ENCODE peak calls at places on chromosomes 3 and 15, in seven cellular contexts. O is stomach, P is heart right ventricle, H is cardiac muscle cell, Z is heart left ventricle, Y is transverse colon, D is uterus. T is an unnamed sample.

GRCh38 chr15:64232400-64232799 is 69.6 kb upstream of the PPIB start:
- DNase-seq in D (no peak), Y (no peak), H (peak; percentile 25), O (no peak), Z (no peak), P (no peak), T (no peak)

GRCh38 chr3:77159182-77159581 is 119.3 kb downstream of the ROBO2 start:
- DNase-seq in H (no peak), D (no peak), P (no peak), Y (no peak), Z (no peak), O (no peak), T (no peak)

GRCh38 chr3:183489455-183490210 is 61.2 kb upstream of the MCF2L2 start:
- DNase-seq in P (no peak), D (no peak), O (no peak), Z (no peak), H (peak; percentile 23), Y (no peak), T (no peak)

GRCh38 chr15:82045179-82045891 is 483 bp downstream of the MEX3B start:
- DNase-seq in H (peak; percentile 61), O (no peak), P (peak; percentile 56), Z (peak; percentile 58), Y (peak; percentile 20), D (no peak), T (peak; percentile 79)

GRCh38 chr15:44537728-44538240 is 837 bp downstream of the EIF3J start:
- DNase-seq in O (no peak), H (no peak), D (no peak), Y (no peak), Z (no peak), P (no peak), T (no peak)

GRCh38 chr3:54228806-54229205 is 106.5 kb downstream of the CACNA2D3 start:
- DNase-seq in O (no peak), P (no peak), D (no peak), Z (no peak), H (no peak), Y (no peak), T (no peak)

GRCh38 chr3:148708409-148708808 is 10.7 kb downstream of the AGTR1 start:
- DNase-seq in O (no peak), D (no peak), Z (no peak), Y (no peak), P (no peak), H (no peak), T (no peak)

GRCh38 chr15:99436472-99437314 is 129.1 kb upstream of the MEF2A start:
- DNase-seq in H (no peak), P (no peak), D (peak; percentile 17), Y (no peak), Z (no peak), O (peak; percentile 20), T (peak; percentile 43)

GRCh38 chr3:129087138-129087702 is 26.6 kb downstream of the GP9 start:
- DNase-seq in H (peak; percentile 21), P (peak; percentile 33), Y (no peak), D (peak; percentile 67), Z (peak; percentile 58), O (peak; percentile 49), T (peak; percentile 81)

GRCh38 chr3:159751754-159752153 is 236.9 kb upstream of the IL12A start:
- DNase-seq in P (no peak), Y (no peak), O (no peak), Z (no peak), H (no peak), D (no peak), T (no peak)

GRCh38 chr3:107939621-107940236 is 151.1 kb downstream of the CD47 start:
- DNase-seq in D (no peak), Z (no peak), O (no peak), H (no peak), P (no peak), Y (no peak), T (no peak)

GRCh38 chr3:122410639-122411038 is 5.2 kb downstream of the WDR5B start:
- DNase-seq in H (no peak), Z (no peak), Y (no peak), O (no peak), P (no peak), D (no peak), T (no peak)

GRCh38 chr3:32707026-32707370 is 22.0 kb downstream of the CNOT10 start:
- DNase-seq in D (no peak), O (no peak), Z (no peak), Y (no peak), H (no peak), P (no peak), T (no peak)

GRCh38 chr15:85689729-85690128 is 105.0 kb downstream of the KLHL25 start:
- DNase-seq in D (no peak), H (peak; percentile 82), Y (peak; percentile 56), P (no peak), Z (no peak), O (peak; percentile 54), T (peak; percentile 64)

GRCh38 chr3:24002129-24002528 is 57.0 kb downstream of the NR1D2 start:
- DNase-seq in O (no peak), Y (no peak), P (no peak), H (no peak), Z (no peak), D (no peak), T (no peak)

GRCh38 chr3:13193320-13194284 is 120.4 kb upstream of the IQSEC1 start:
- DNase-seq in D (no peak), Y (no peak), P (no peak), H (no peak), O (no peak), Z (no peak), T (no peak)

GRCh38 chr15:47429376-47429775 is 287.9 kb upstream of the SEMA6D start:
- DNase-seq in O (no peak), P (no peak), Z (no peak), H (peak; percentile 77), Y (no peak), D (no peak), T (no peak)

DNA sequence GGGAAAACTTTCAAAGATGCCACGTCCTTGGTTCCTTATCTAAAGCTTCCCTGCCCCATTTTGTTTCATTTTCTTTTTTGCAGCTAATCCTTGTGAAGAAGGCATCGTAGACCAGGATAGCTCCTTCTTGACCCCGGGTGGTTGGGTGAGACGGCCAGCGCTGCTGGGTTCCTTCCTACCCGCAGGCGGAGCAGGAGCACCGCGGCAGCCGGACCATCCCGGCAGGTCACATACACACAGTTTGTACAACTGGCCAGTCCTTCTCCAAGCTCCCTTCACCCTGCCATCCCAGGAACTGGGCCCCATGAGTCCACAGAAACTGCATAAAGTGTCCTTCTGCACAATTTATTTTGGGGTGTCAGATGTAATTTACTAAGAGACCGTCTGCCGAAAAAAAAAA is 83.9 kb downstream of the MEGF11 start:
- DNase-seq in D (no peak), Z (no peak), P (no peak), H (no peak), Y (no peak), O (no peak), T (no peak)
- H3K27ac ChIP-seq in D (no peak overlapping the region), Z (no peak overlapping the region), P (no peak overlapping the region), H (no peak overlapping the region), Y (no peak overlapping the region), O (no peak overlapping the region), T (no peak overlapping the region)

DNA sequence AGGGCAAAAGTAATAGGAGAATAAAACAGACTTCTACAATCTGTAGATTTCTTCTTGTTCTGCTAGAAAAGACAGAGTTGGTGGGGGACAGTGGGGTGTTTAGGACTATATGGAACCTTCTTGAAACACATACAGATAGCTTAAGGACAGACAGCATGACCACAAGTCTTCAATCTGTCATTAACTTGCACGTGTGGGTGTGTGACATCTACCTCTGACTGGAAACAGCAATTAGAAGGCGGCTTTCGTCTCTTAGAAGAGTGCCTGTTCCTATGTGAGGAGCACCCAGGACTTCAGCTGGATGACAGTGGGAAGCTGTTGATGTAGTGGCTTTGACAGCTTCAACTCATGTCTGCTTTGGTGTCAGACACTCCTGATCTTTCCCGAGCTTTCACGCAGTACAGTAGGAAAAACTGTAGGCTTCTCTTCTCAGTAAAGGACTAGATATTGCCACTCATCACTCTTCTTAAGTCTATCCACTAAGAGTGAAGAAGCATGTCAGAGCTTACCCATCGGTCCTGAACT is 44.5 kb downstream of the TYRO3 start:
- DNase-seq in Z (no peak), O (no peak), P (no peak), H (no peak), Y (no peak), D (no peak), T (no peak)
- H3K4me3 ChIP-seq in Z (no peak overlapping the region), O (no peak overlapping the region), P (no peak overlapping the region), H (no peak overlapping the region), Y (no peak overlapping the region), D (no peak overlapping the region), T (no peak overlapping the region)

DNA sequence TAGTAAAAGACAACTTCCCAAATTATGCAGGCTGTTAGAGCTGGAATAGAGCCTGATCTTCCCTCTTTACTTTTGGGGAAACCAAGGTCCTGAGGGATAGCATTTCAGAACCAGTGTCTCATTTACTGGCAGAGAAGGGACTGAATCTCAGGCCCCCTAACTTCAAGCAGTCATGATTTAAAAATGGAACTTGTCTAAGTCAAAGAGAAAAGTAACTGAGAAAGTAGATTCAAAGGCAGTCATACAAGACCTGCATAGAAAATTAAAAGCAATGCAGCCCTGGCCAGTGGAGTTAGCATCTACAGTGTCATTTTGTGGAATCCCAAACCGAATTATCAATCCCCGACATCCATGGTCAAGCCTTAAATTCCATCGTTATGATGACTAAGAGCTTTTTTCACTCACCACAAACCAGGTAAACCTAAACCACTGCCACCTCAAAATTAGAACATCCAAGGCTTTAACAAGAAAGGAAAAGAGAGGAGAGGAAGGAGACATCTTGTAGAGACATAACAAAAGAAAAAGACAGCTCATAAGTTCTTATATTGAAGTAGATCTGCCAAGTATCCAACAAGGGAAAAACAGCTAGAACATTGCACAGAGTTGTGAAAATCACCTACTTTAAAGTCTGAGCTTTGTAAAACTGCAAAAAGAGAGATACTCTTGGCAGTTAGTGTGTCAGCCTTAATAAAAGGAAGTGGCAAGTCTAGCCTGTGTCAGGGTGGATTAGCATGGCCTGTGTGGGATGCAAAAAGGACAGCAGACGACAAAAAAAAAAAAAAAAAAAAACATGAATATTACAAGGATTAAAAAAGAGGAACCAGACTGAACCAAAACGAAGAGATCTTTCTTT is 54.1 kb upstream of the CCR2 start:
- DNase-seq in Z (no peak), O (no peak), P (no peak), Y (no peak), H (no peak), D (no peak), T (no peak)
- H3K4me1 ChIP-seq in Z (no peaks in the 10 kb centered on the region), O (no peaks in the 10 kb centered on the region), P (no peaks in the 10 kb centered on the region), Y (no peaks in the 10 kb centered on the region), H (no peaks in the 10 kb centered on the region), D (no peaks in the 10 kb centered on the region), T (peaks cover 3% of the 10 kb centered on the region)

DNA sequence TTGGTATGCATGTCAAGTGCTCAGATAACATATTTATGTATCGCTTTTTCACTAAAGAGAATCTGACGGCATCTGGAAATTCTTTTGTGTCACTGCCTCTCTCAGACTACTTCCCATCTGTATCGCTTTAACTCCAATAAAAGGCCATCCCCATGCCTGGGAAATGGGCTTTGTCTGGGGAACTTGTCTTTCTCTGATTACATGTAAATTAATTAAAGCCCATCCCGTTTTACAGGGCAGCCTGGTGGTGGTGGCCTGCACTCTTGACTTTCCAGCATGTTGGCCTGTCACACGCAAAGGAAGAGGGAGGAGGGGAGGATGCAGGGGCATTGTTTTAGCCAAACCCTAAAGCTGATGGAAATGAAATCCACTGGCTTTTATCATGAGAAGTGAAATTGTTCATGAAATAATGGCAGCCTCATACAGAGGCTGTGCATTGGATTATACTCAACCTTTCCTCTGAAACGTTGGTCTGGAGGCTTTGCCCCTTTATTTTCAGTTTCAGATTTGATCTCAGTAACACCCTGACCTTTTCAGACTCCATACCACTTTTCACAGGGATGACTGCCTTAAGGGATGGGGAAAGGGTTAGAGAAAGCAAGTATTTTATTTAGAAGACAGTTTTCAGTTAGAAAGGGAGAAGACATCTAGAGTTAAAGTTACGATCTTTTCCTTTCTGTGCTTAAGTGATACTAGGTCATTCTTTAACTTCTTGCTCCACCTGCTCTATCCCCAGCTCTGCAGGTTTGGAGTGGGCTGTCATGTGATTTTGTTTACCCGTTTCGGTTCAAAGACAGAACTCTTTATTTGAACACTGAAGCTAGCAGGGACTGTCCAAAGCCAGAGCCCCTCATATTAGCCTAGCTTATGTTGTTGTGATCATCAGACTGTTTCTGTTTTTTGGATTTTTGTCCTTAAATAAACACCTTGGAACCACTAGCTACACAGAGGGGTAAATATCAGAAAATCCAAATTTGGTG is 94.6 kb upstream of the CTDSPL start:
- DNase-seq in Y (no peak), P (no peak), H (no peak), O (no peak), Z (no peak), D (no peak), T (no peak)
- H3K27ac ChIP-seq in Y (peak overlapping the region; percentile 71), P (peak overlapping the region; percentile 93), H (no peak overlapping the region), O (peak overlapping the region; percentile 82), Z (peak overlapping the region; percentile 64), D (peak overlapping the region; percentile 44), T (no peak overlapping the region)